ENCODE peak calls at places on chromosomes 6 and 20, in four cellular contexts. X is K562, N is ovary, S is uterus. R is an unnamed sample. For H3K27me3, the result is how much of the 10 kb centered on the place peaks cover.

GRCh38 chr20:33110147-33110825 is 30.8 kb downstream of the BPIFB4 start:
- DNase-seq in X (no peak), N (no peak), S (no peak), R (no peak)

GRCh38 chr6:44010411-44011349 is 116.6 kb downstream of the MRPL14 start:
- DNase-seq in N (no peak), X (no peak), S (no peak), R (no peak)

GRCh38 chr6:144550392-144550791 is 265.3 kb downstream of the UTRN start:
- DNase-seq in X (no peak), S (no peak), N (no peak), R (no peak)

GRCh38 chr6:723540-723939 is 30.6 kb upstream of the EXOC2 start:
- DNase-seq in N (no peak), S (no peak), X (no peak), R (no peak)

GRCh38 chr6:160102956-160103824 is 18.4 kb upstream of the SLC22A1 start:
- DNase-seq in N (no peak), S (no peak), X (peak), R (peak)

GRCh38 chr6:33683051-33683571 is 28.4 kb downstream of the UQCC2 start:
- DNase-seq in N (no peak), S (no peak), X (no peak), R (no peak)

GRCh38 chr6:112562348-112563220 is 215.5 kb downstream of the RFPL4B start:
- DNase-seq in X (no peak), N (peak), S (no peak), R (no peak)

GRCh38 chr6:47919875-47920274 is 138.0 kb downstream of the OPN5 start:
- DNase-seq in X (no peak), N (no peak), S (no peak), R (no peak)

GRCh38 chr20:53934421-53935352 is 135.7 kb downstream of the BCAS1 start:
- DNase-seq in N (peak), S (peak), X (peak), R (no peak)

GRCh38 chr6:45741437-45742166 is 274.1 kb downstream of the CLIC5 start:
- DNase-seq in S (no peak), N (no peak), X (no peak), R (peak)

GRCh38 chr6:136614994-136615393 is 64.8 kb upstream of the MAP7 start:
- DNase-seq in N (no peak), S (no peak), X (no peak), R (no peak)

GRCh38 chr20:45695496-45695895 is 6.3 kb upstream of the WFDC13 start:
- DNase-seq in X (no peak), S (no peak), N (no peak), R (no peak)

GRCh38 chr6:54935739-54936138 is 89.2 kb downstream of the FAM83B start:
- DNase-seq in X (no peak), N (no peak), S (no peak), R (no peak)

GRCh38 chr20:63896136-63896890 is 1.4 kb downstream of the DNAJC5 start:
- DNase-seq in X (peak), N (no peak), S (no peak), R (peak)

GRCh38 chr6:30888472-30889137 is 4.3 kb downstream of the DDR1 start:
- DNase-seq in S (no peak), N (no peak), X (peak), R (no peak)

GRCh38 chr6:23269436-23269835 is 700.1 kb downstream of the HDGFL1 start:
- DNase-seq in S (no peak), X (no peak), N (no peak), R (no peak)

GRCh38 chr6:156028310-156029131 is 572.9 kb upstream of the NOX3 start:
- DNase-seq in S (no peak), X (no peak), N (no peak), R (no peak)

GRCh38 chr20:8154636-8155035 is 22.6 kb downstream of the PLCB1 start:
- DNase-seq in S (no peak), X (no peak), N (no peak), R (no peak)

GRCh38 chr6:91135406-91135805 is 548.5 kb upstream of the MAP3K7 start:
- DNase-seq in S (no peak), X (no peak), N (no peak), R (no peak)

GRCh38 chr20:62266340-62266739 is 28.0 kb downstream of the OSBPL2 start:
- DNase-seq in X (peak), N (no peak), S (no peak), R (no peak)

GRCh38 chr6:25462235-25462897 is 183.2 kb downstream of the CARMIL1 start:
- DNase-seq in X (no peak), S (no peak), N (no peak), R (no peak)

GRCh38 chr6:125947581-125947980 is 9.0 kb upstream of the HINT3 start:
- DNase-seq in X (no peak), N (no peak), S (peak), R (no peak)

GRCh38 chr6:72748759-72749158 is 126.9 kb downstream of the KCNQ5 start:
- DNase-seq in X (no peak), N (no peak), S (no peak), R (no peak)

GRCh38 chr6:4008324-4009047 is 70.5 kb downstream of the FAM217A start:
- DNase-seq in N (no peak), S (no peak), X (peak), R (no peak)

GRCh38 chr6:134323698-134324097 is 5.8 kb upstream of the SGK1 start:
- DNase-seq in X (no peak), N (no peak), S (no peak), R (no peak)

GRCh38 chr6:21595265-21595950 is 1.9 kb downstream of the SOX4 start:
- DNase-seq in N (peak), X (no peak), S (peak), R (peak)

GRCh38 chr6:101163611-101164010 is 229.9 kb upstream of the GRIK2 start:
- DNase-seq in X (no peak), N (no peak), S (no peak), R (no peak)

GRCh38 chr6:87660226-87660886 is 41.7 kb downstream of the AKIRIN2 start:
- DNase-seq in N (no peak), X (no peak), S (no peak), R (no peak)

GRCh38 chr6:47922391-47922790 is 140.6 kb downstream of the OPN5 start:
- DNase-seq in X (no peak), S (no peak), N (no peak), R (no peak)

GRCh38 chr6:137903933-137904821 is 37.1 kb downstream of the TNFAIP3 start:
- DNase-seq in S (no peak), X (peak), N (no peak), R (no peak)

GRCh38 chr6:5999688-6000608 is 6.8 kb downstream of the NRN1 start:
- DNase-seq in S (no peak), N (no peak), X (no peak), R (no peak)
- H3K27me3 ChIP-seq in S (half or more), N (under half), X (half or more), R (half or more)

GRCh38 chr6:83068628-83069027 is 1.2 kb downstream of the DOP1A start:
- DNase-seq in S (no peak), X (no peak), N (no peak), R (no peak)

GRCh38 chr6:83069633-83070032 is 2.2 kb downstream of the DOP1A start:
- DNase-seq in N (no peak), X (no peak), S (no peak), R (no peak)

GRCh38 chr6:83062225-83062624 is 3.4 kb downstream of the UBE3D start:
- DNase-seq in X (no peak), N (no peak), S (no peak), R (no peak)

GRCh38 chr6:83067448-83068413 is at the start of gene DOP1A:
- DNase-seq in S (peak), X (peak), N (peak), R (peak)

DNA sequence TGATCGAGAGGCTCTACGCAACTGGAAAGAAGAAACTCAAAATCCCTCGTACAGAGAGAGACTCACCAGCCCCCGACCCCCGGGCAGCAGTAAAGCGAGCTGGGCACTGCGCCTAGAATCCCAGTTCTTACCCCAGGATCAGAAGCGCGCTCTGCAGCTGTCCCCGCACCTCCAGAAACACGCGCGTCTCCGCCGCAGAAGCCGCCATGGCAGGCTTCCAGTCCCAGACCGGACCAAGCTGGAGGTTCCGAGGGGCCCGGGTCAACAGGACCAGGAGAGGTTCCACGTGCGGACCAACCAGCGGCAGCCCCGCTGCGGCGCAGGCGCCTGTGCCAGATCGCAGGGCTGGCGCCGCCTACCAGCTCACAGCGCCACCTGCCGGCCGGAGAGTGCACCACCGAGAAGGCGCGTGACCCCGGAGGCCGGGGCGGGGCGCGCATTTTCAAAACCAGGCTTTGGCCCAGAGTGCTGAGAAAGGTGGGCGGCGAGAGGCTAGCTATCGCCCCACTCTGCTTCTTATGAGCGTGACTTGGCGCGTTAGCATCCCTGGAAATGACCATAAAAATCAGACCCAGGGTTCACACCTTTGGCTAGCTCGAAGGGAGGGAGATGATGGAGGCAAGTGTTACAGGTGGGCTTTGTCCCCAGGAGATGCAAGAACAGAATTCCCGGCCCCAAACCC is at the start of gene UBE3D:
- DNase-seq in S (peak), N (peak), X (peak), R (peak)
- TF ChIP-seq POLR2A in S (no peak), N (no peak), X (peak), R (peak)

GRCh38 chr20:23032056-23032455 is 3.1 kb upstream of the SSTR4 start:
- DNase-seq in X (no peak), S (no peak), N (no peak), R (no peak)
- H3K27me3 ChIP-seq in X (under half), S (under half), N (under half), R (under half)

GRCh38 chr6:37172991-37173572 is 3.1 kb downstream of the PIM1 start:
- DNase-seq in S (no peak), N (no peak), X (no peak), R (no peak)

GRCh38 chr6:37175332-37176267 is 5.6 kb downstream of the PIM1 start:
- DNase-seq in S (no peak), X (no peak), N (no peak), R (peak)

GRCh38 chr6:37174196-37174514 is 4.2 kb downstream of the PIM1 start:
- DNase-seq in X (no peak), S (no peak), N (no peak), R (no peak)

GRCh38 chr6:37173573-37174195 is 3.7 kb downstream of the PIM1 start:
- DNase-seq in S (peak), X (no peak), N (no peak), R (no peak)

GRCh38 chr6:37174515-37175331 is 4.8 kb downstream of the PIM1 start:
- DNase-seq in S (no peak), X (no peak), N (no peak), R (no peak)
- TF ChIP-seq POLR2A in S (no peak), X (peak), N (no peak), R (no peak)

R was measured in transverse colon.